ENCODE peak calls at places on chromosomes 2 and 18, in four cellular contexts. K is mesendoderm, T is neuronal stem cell, Y is H9. H is an unnamed sample.

GRCh38 chr2:10120938-10121574 is 1.5 kb upstream of the RRM2 start:
- DNase-seq in K (no peak), T (no peak), Y (no peak), H (peak)

GRCh38 chr2:55885129-55885943 is 38.2 kb downstream of the EFEMP1 start:
- DNase-seq in T (no peak), K (peak), Y (no peak), H (peak)

GRCh38 chr2:186699742-186700141 is 5.9 kb downstream of the FAM171B start:
- DNase-seq in T (no peak), K (no peak), Y (no peak), H (no peak)

GRCh38 chr18:28786941-28787340 is 610.0 kb upstream of the CDH2 start:
- DNase-seq in Y (no peak), T (no peak), K (no peak), H (peak)

GRCh38 chr2:70140978-70141753 is 49.7 kb downstream of the C2orf42 start:
- DNase-seq in Y (peak), K (peak), T (no peak), H (peak)

GRCh38 chr18:12307871-12308385 is at the start of gene TUBB6:
- DNase-seq in Y (peak), T (peak), K (peak), H (peak)

GRCh38 chr2:30629866-30630265 is 177.4 kb downstream of the CAPN13 start:
- DNase-seq in Y (no peak), K (peak), T (no peak), H (peak)

GRCh38 chr2:2746731-2747130 is 415.7 kb upstream of the MYT1L start:
- DNase-seq in K (no peak), T (no peak), Y (no peak), H (no peak)

GRCh38 chr2:135093685-135094340 is 41.7 kb downstream of the RAB3GAP1 start:
- DNase-seq in T (no peak), K (no peak), Y (no peak), H (no peak)

GRCh38 chr2:40488101-40488598 is 36.3 kb upstream of the SLC8A1 start:
- DNase-seq in T (peak), Y (no peak), K (peak), H (peak)

GRCh38 chr2:64324746-64325410 is 129.1 kb upstream of the LGALSL start:
- DNase-seq in K (no peak), T (no peak), Y (no peak), H (no peak)

GRCh38 chr2:207767461-207768167 is 2.1 kb downstream of the FZD5 start:
- DNase-seq in T (peak), K (peak), Y (peak), H (no peak)

GRCh38 chr2:208208335-208209085 is 18.7 kb upstream of the C2orf80 start:
- DNase-seq in Y (no peak), T (no peak), K (no peak), H (no peak)

GRCh38 chr2:182345384-182345783 is 81.5 kb downstream of the PDE1A start:
- DNase-seq in K (no peak), T (no peak), Y (no peak), H (no peak)

GRCh38 chr18:59996370-59996966 is 96.7 kb downstream of the PMAIP1 start:
- DNase-seq in T (no peak), Y (no peak), K (peak), H (peak)

GRCh38 chr2:41912337-41912736 is 135.5 kb upstream of the PKDCC start:
- DNase-seq in Y (no peak), K (no peak), T (no peak), H (no peak)

GRCh38 chr2:229454934-229455631 is 184.0 kb upstream of the PID1 start:
- DNase-seq in Y (no peak), K (no peak), T (no peak), H (peak)

GRCh38 chr2:43131051-43131889 is 95.1 kb downstream of the ZFP36L2 start:
- DNase-seq in Y (peak), K (peak), T (no peak), H (peak)

GRCh38 chr2:67917332-67918054 is 145.3 kb downstream of the C1D start:
- DNase-seq in Y (no peak), K (peak), T (no peak), H (peak)

GRCh38 chr2:184692137-184692734 is 93.9 kb downstream of the ZNF804A start:
- DNase-seq in T (no peak), Y (no peak), K (no peak), H (no peak)

GRCh38 chr2:140929866-140930265 is 1201.0 kb downstream of the LRP1B start:
- DNase-seq in T (no peak), K (no peak), Y (no peak), H (no peak)

GRCh38 chr18:45686892-45687611 is 36.9 kb upstream of the SLC14A1 start:
- DNase-seq in K (no peak), T (no peak), Y (no peak), H (no peak)

GRCh38 chr2:181684454-181685149 is 4.3 kb upstream of the NEUROD1 start:
- DNase-seq in K (no peak), T (no peak), Y (no peak), H (no peak)

GRCh38 chr2:12045864-12046291 is 299.4 kb downstream of the LPIN1 start:
- DNase-seq in K (no peak), Y (no peak), T (no peak), H (no peak)

GRCh38 chr2:129016972-129017371 is 698.3 kb upstream of the HS6ST1 start:
- DNase-seq in K (no peak), Y (no peak), T (no peak), H (no peak)

GRCh38 chr2:158052761-158053160 is 48.9 kb upstream of the UPP2 start:
- DNase-seq in Y (no peak), T (no peak), K (no peak), H (no peak)

GRCh38 chr18:57397440-57397839 is 37.7 kb upstream of the ONECUT2 start:
- DNase-seq in Y (no peak), T (no peak), K (peak), H (peak)

GRCh38 chr2:226211439-226211838 is 588.2 kb downstream of the IRS1 start:
- DNase-seq in T (no peak), K (no peak), Y (no peak), H (peak)

GRCh38 chr18:36704656-36705055 is 124.1 kb downstream of the TPGS2 start:
- DNase-seq in Y (no peak), K (no peak), T (no peak), H (no peak)

GRCh38 chr2:3302421-3302750 is 75.2 kb downstream of the EIPR1 start:
- DNase-seq in Y (no peak), K (no peak), T (no peak), H (no peak)

GRCh38 chr2:195587966-195588365 is 69.1 kb upstream of the SLC39A10 start:
- DNase-seq in K (no peak), T (no peak), Y (no peak), H (no peak)

GRCh38 chr2:42340938-42341636 is 19.9 kb downstream of the COX7A2L start:
- DNase-seq in K (no peak), Y (no peak), T (no peak), H (no peak)

GRCh38 chr2:240060977-240061591 is 7.8 kb upstream of the OR6B3 start:
- DNase-seq in K (peak), T (peak), Y (no peak), H (peak)

GRCh38 chr2:27212626-27213471 is 781 bp upstream of the SLC5A6 start:
- DNase-seq in K (no peak), T (no peak), Y (no peak), H (peak)
- H2BK120ac ChIP-seq in K (peak), T (peak), Y (no peak), H (peak)

GRCh38 chr2:15594291-15595256 is 2.9 kb downstream of the DDX1 start:
- DNase-seq in Y (no peak), K (no peak), T (no peak), H (no peak)

GRCh38 chr2:15588329-15588919 is 3.2 kb upstream of the DDX1 start:
- DNase-seq in K (peak), T (peak), Y (peak), H (peak)

GRCh38 chr2:15591373-15591691 is 336 bp upstream of the DDX1 start:
- DNase-seq in Y (no peak), K (no peak), T (no peak), H (no peak)

GRCh38 chr2:15593327-15593705 is 1.6 kb downstream of the DDX1 start:
- DNase-seq in T (no peak), Y (no peak), K (no peak), H (no peak)

GRCh38 chr2:15591692-15592463 is at the start of gene DDX1:
- DNase-seq in T (peak), K (peak), Y (peak), H (peak)
- H2BK120ac ChIP-seq in T (no peak), K (no peak), Y (no peak), H (peak)

GRCh38 chr2:46416739-46417403 is 62.5 kb upstream of the TMEM247 start:
- DNase-seq in T (no peak), Y (no peak), K (no peak), H (peak)
- H2BK120ac ChIP-seq in T (no peak), Y (no peak), K (no peak), H (no peak)

GRCh38 chr2:100197643-100198153 is 55.3 kb upstream of the AFF3 start:
- DNase-seq in Y (peak), T (peak), K (peak), H (peak)

GRCh38 chr2:100199421-100199820 is 57.0 kb upstream of the AFF3 start:
- DNase-seq in Y (no peak), T (no peak), K (no peak), H (no peak)

GRCh38 chr2:100200985-100201384 is 58.6 kb upstream of the AFF3 start:
- DNase-seq in K (no peak), Y (no peak), T (no peak), H (peak)

GRCh38 chr2:100196786-100197494 is 54.5 kb upstream of the AFF3 start:
- DNase-seq in T (no peak), K (no peak), Y (no peak), H (peak)

DNA sequence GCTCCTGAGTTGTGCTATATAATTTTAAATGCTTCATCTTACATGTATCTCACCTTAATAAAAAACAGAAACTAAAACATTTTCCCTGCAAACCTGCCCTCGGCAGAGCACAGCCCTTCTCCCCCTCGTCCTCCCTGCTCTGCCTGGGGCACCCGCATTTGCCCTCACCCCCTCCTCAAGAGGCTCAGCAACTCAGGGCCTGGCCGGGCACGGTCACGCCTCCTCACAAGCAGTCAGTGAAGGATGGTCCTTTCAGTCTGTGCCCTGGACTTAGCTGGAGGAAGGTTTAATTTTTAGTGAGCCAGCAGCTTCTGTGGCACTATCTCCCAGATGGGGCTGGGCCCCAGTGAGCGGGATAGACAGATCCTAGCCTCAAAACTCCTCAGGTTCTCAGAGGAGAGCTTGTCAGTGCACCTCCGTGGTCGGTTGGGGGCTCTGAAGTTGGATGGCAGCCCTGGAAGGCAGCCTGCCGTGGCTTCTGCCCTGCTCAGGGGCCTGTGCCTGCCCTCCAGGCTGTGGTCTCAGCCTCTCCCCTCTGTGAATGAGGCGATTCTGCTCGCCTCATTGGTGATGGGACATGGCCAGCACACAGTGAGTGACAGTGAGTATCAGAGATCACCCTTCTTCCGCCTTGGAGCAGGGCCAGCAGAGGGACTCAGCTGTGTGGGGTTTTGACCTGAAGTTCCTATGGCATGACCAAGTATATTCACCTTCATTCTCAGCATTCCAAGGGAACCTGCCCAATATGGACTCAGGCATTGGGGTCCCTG is 56.3 kb upstream of the AFF3 start:
- DNase-seq in Y (no peak), K (peak), T (no peak), H (no peak)
- H2BK120ac ChIP-seq in Y (no peak), K (no peak), T (no peak), H (peak)

DNA sequence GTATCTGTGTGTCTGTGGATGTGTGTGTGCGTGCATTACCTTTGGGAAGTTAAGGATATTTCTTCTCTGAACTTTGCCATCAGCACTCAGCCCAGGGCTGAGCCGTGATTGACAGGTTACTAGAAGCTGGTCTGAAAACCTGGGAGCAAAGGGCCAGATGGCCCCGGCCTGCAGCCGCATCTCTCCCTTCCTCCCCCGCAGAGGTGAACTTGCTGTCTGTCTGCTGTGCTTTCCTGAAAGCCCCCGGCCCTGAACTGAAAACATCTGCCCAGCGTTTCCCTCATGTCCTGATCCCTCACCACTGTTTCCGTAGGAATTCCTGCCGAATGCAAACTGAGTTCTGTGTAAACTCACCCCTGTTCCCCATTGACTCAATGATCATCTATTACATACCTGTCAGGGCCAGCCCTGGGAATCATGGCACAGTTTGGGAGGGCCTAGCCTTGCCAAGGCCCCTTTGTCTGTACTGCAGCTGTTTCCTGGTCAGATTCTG is 45.8 kb downstream of the MYCN start:
- DNase-seq in Y (no peak), K (no peak), T (no peak), H (no peak)
- H2BK120ac ChIP-seq in Y (no peak), K (no peak), T (no peak), H (no peak)